ENCODE peak calls at places on chromosomes 3 and 15, in seven cellular contexts. U is body of pancreas; R is left ventricle myocardium inferior; J is glutamatergic neuron; D is CD4-positive, alpha-beta T cell; F is lower lobe of right lung; A is fibroblast of lung. S is an unnamed sample.

GRCh38 chr3:180036678-180037455 is at the start of gene PEX5L:
- DNase-seq in U (peak), R (peak), J (peak), D (no peak), F (peak), A (peak), S (no peak)

GRCh38 chr3:151639096-151639740 is 94.5 kb upstream of the AADACL2 start:
- DNase-seq in U (no peak), R (no peak), J (no peak), D (no peak), F (no peak), A (no peak), S (no peak)

GRCh38 chr15:43932907-43933306 is 106.1 kb downstream of the WDR76 start:
- DNase-seq in U (no peak), R (peak), J (peak), D (no peak), F (no peak), A (no peak), S (no peak)

GRCh38 chr3:76438971-76439370 is 600.9 kb upstream of the ROBO2 start:
- DNase-seq in U (no peak), R (no peak), J (no peak), D (no peak), F (no peak), A (peak), S (no peak)

GRCh38 chr15:34119291-34119690 is 17.4 kb downstream of the PGBD4 start:
- DNase-seq in U (no peak), R (no peak), J (no peak), D (no peak), F (no peak), A (peak), S (no peak)

GRCh38 chr3:117184574-117184973 is 475.0 kb downstream of the TUSC7 start:
- DNase-seq in U (no peak), R (no peak), J (no peak), D (no peak), F (no peak), A (peak), S (no peak)

GRCh38 chr3:17094551-17094950 is 209.8 kb downstream of the PLCL2 start:
- DNase-seq in U (no peak), R (no peak), J (no peak), D (no peak), F (no peak), A (no peak), S (no peak)

GRCh38 chr3:195123196-195123805 is 147.7 kb downstream of the XXYLT1 start:
- DNase-seq in U (no peak), R (no peak), J (peak), D (no peak), F (no peak), A (peak), S (no peak)

GRCh38 chr3:179324270-179324754 is 1.5 kb downstream of the ZNF639 start:
- DNase-seq in U (no peak), R (no peak), J (no peak), D (no peak), F (no peak), A (peak), S (no peak)

GRCh38 chr3:64445318-64446300 is 220.3 kb upstream of the PRICKLE2 start:
- DNase-seq in U (peak), R (no peak), J (peak), D (no peak), F (peak), A (peak), S (no peak)

GRCh38 chr3:196144383-196145105 is 62.7 kb upstream of the TFRC start:
- DNase-seq in U (no peak), R (no peak), J (no peak), D (no peak), F (no peak), A (peak), S (no peak)

GRCh38 chr15:34616613-34617012 is 33.2 kb upstream of the GOLGA8B start:
- DNase-seq in U (no peak), R (no peak), J (no peak), D (no peak), F (no peak), A (peak), S (no peak)

GRCh38 chr3:94500146-94500545 is 437.3 kb downstream of the NSUN3 start:
- DNase-seq in U (no peak), R (no peak), J (no peak), D (no peak), F (no peak), A (no peak), S (no peak)

GRCh38 chr3:151837057-151837456 is 23.1 kb downstream of the AADAC start:
- DNase-seq in U (peak), R (no peak), J (no peak), D (no peak), F (no peak), A (peak), S (no peak)

GRCh38 chr3:55526332-55527030 is 39.4 kb upstream of the WNT5A start:
- DNase-seq in U (peak), R (no peak), J (no peak), D (no peak), F (no peak), A (no peak), S (no peak)

GRCh38 chr3:123396171-123397049 is 52.5 kb downstream of the ADCY5 start:
- DNase-seq in U (no peak), R (no peak), J (no peak), D (no peak), F (no peak), A (no peak), S (no peak)

GRCh38 chr15:86236721-86237121 is 157.1 kb downstream of the AGBL1 start:
- DNase-seq in U (no peak), R (no peak), J (peak), D (no peak), F (no peak), A (no peak), S (no peak)

GRCh38 chr15:69679623-69680228 is 227.1 kb downstream of the RPLP1 start:
- DNase-seq in U (no peak), R (no peak), J (no peak), D (no peak), F (no peak), A (no peak), S (peak)

GRCh38 chr3:159950156-159950898 is 38.3 kb upstream of the IL12A start:
- DNase-seq in U (no peak), R (no peak), J (no peak), D (no peak), F (no peak), A (no peak), S (no peak)

GRCh38 chr15:81256916-81257315 is 60.2 kb downstream of the IL16 start:
- DNase-seq in U (no peak), R (no peak), J (no peak), D (no peak), F (no peak), A (peak), S (no peak)
- TF ChIP-seq CTCF in U (peak), R (peak), J (no peak), D (no peak), F (peak), A (peak), S (no peak)

DNA sequence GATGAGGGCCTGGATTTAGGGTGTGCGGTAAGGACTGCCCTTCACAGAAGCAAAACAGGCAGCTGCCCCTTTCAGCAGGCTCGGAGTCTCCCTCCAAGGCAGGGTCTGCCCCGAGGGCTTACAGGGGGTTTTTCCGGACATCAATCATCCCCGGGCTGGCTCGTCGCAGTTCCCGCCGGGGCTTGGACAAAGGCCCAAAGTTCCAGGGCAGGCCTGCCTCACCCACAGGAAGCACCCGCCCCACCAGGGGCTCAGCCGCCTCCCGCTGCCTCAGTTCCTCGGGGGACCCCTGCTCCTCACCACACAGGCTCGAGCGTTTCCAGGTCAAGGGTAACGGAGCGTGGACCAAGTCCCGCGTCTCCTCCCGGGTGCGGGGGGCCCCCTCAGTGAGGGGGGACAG is 27.0 kb downstream of the KIF7 start:
- DNase-seq in U (no peak), R (no peak), J (no peak), D (no peak), F (no peak), A (no peak), S (no peak)
- TF ChIP-seq CTCF in U (no peak), R (no peak), J (no peak), D (no peak), F (no peak), A (no peak), S (no peak)

GRCh38 chr3:62233065-62233464 is 140.3 kb downstream of the FEZF2 start:
- DNase-seq in U (no peak), R (no peak), J (no peak), D (no peak), F (no peak), A (no peak), S (no peak)
- TF ChIP-seq CTCF in U (no peak), R (no peak), J (no peak), D (no peak), F (no peak), A (no peak), S (no peak)

GRCh38 chr3:31981206-31982181 is at the start of the genes OSBPL10 and ZNF860:
- DNase-seq in U (peak), R (peak), J (peak), D (peak), F (peak), A (peak), S (peak)
- TF ChIP-seq CTCF in U (no peak), R (no peak), J (no peak), D (no peak), F (no peak), A (no peak), S (no peak)

GRCh38 chr3:111895079-111895478 is 36.0 kb downstream of the PHLDB2 start:
- DNase-seq in U (no peak), R (no peak), J (no peak), D (no peak), F (no peak), A (peak), S (no peak)
- TF ChIP-seq CTCF in U (peak), R (peak), J (no peak), D (no peak), F (no peak), A (peak), S (no peak)

GRCh38 chr3:137746808-137747207 is 17.3 kb upstream of the SOX14 start:
- DNase-seq in U (no peak), R (no peak), J (no peak), D (no peak), F (no peak), A (no peak), S (no peak)
- TF ChIP-seq CTCF in U (no peak), R (no peak), J (no peak), D (no peak), F (no peak), A (no peak), S (no peak)

DNA sequence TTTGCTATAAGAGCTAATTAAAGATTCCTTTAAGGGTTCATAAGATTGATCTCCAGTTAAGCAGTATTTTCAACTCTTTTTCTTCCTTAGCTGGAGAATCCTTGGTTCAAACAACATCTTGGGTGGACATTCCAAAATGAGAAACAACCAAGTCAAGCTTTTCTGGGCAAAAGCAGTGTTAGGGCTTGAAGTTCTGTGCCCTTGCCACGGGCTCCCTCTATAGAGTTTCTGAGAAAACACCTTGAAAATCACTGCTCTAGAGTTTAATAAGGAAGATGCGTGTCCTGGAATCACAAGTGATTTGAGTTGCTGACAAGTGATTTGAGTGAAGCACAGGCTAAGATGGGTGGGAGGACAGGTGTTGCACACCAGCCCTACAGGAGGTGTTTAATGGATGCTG is 128.9 kb downstream of the SLCO3A1 start:
- DNase-seq in U (no peak), R (no peak), J (no peak), D (no peak), F (no peak), A (no peak), S (no peak)
- TF ChIP-seq CTCF in U (no peak), R (no peak), J (no peak), D (no peak), F (no peak), A (no peak), S (no peak)

DNA sequence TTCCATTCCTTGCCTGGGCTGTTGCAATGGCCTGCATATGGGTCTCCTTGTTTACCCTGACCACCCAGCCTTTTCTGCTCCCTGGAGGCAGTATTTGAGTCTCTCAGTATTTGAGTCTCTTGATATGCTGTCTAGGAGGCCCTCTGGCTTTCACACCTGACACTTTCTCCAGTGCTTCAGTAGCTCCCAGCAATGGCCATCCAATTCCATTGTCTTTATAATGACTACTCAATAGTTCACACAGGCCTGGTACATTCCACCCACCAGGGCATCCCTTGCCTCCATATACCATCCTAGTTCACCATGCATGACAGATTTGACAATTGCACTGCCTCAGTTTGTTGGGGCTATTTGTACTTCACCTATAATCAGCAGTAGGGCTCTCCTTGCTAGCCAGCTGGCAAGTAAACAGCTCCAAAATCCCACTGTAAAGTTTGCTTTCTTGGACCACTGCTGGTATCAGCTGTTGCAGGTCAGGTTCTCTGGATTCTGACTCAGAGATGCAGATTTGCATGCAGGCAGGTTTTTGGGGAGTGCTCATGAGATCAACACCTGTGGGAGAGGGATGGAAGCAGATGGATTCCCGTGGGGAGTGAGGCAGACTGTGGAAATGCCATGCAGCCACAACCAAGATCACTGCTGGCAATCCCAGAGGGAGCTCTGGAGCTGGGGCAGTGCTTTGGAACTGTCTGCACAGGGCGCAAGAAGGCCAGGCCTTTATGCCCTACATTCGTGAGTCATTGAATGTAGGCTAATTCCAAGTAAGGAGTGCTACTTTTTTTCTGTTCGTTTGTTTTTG is 19.1 kb upstream of the XIRP1 start:
- DNase-seq in U (no peak), R (no peak), J (no peak), D (no peak), F (no peak), A (no peak), S (no peak)
- TF ChIP-seq CTCF in U (no peak), R (no peak), J (no peak), D (no peak), F (no peak), A (no peak), S (no peak)

DNA sequence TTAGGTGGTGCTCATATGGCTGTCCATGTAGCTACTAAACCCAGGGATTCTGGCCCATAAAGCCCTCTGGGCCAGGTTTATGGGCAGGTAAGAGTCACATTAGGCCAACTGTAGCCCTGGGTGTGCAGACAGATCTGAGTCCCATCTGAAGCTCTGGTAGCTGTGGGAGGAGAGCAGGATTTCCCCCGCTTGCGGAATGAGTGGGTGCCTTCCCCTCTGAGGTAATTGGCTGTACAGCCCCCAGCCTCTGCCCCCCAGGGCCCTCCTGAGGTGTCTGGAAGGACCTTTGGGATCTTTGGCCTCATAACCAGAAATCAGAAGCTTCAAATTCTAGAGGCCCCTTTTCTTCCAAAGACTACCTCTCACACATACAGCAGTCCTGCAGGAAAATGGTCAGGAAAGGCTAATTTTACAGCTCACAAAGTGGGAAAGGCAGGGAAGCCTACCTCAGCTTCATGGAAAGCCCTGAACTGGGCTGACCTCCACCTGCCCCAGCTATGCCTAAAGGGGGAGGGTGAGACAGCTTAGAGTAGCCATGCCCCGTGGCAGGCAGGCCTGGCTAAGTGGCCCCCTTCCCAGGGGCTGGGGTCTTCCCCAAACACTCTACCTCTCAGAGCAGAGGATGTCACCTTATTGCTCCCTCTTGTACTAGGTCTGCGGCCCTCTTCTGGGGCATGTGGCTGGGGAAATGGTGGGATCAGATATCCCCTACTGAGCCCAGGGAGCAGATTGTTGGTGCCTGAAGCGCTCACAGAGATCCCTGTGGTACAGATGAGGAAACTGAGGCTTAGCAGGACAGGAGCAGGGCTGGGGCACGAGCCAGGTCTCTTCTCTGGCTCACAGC is 16.8 kb downstream of the HEMK1 start:
- DNase-seq in U (no peak), R (no peak), J (no peak), D (no peak), F (no peak), A (no peak), S (no peak)
- TF ChIP-seq CTCF in U (no peak), R (no peak), J (no peak), D (no peak), F (no peak), A (no peak), S (no peak)

GRCh38 chr15:61367953-61368352 is 138.9 kb upstream of the RORA start:
- DNase-seq in U (no peak), R (no peak), J (no peak), D (no peak), F (no peak), A (no peak), S (no peak)
- TF ChIP-seq CTCF in U (no peak), R (no peak), J (no peak), D (no peak), F (no peak), A (no peak), S (no peak)

S was measured in activated B cell treated with CpG ODN at 0.5 μM for 24 hours.